ENCODE peak calls at places on chromosomes 16 and 17, in ten cellular contexts. E is AG04449; X is heart right ventricle; D is PC-9; W is epithelial cell of esophagus; N is A549; A is small intestine; M is ovary; R is CD8-positive, alpha-beta memory T cell; Y is right lobe of liver. B is an unnamed sample.
A peak's percentile ranks its signal among the peaks of the same experiment; 100 is the strongest.

GRCh38 chr17:65366102-65366844 is 195.2 kb downstream of the AXIN2 start:
- DNase-seq in R (no peak), Y (no peak), W (no peak), X (no peak), N (no peak), D (no peak), E (no peak), A (no peak), M (no peak), B (no peak)

GRCh38 chr17:6681176-6681575 is 29.6 kb downstream of the C17orf100 start:
- DNase-seq in M (no peak), W (peak; percentile 18), R (no peak), E (no peak), N (no peak), A (no peak), D (no peak), Y (no peak), X (no peak), B (no peak)

GRCh38 chr17:12730931-12731521 is 58.3 kb upstream of the ARHGAP44 start:
- DNase-seq in X (peak; percentile 79), Y (no peak), M (no peak), W (peak; percentile 17), E (peak; percentile 46), R (no peak), N (peak; percentile 9), D (peak; percentile 8), A (peak; percentile 98), B (no peak)

GRCh38 chr17:58587713-58588117 is 73.3 kb upstream of the MTMR4 start:
- DNase-seq in Y (peak; percentile 64), X (peak; percentile 39), A (peak; percentile 55), M (peak; percentile 31), R (peak; percentile 70), E (no peak), D (peak; percentile 41), W (peak; percentile 64), N (peak; percentile 81), B (no peak)

GRCh38 chr16:4318171-4318910 is 2.5 kb downstream of the GLIS2 start:
- DNase-seq in A (no peak), D (no peak), W (no peak), X (no peak), Y (no peak), M (peak; percentile 51), E (no peak), N (no peak), R (no peak), B (no peak)

GRCh38 chr17:64357191-64357981 is 33.3 kb downstream of the PECAM1 start:
- DNase-seq in Y (no peak), A (no peak), W (peak; percentile 35), M (no peak), E (peak; percentile 85), X (peak; percentile 58), N (no peak), R (no peak), D (no peak), B (peak; percentile 97)

GRCh38 chr17:56020369-56020768 is 132.9 kb upstream of the ANKFN1 start:
- DNase-seq in A (no peak), D (no peak), M (no peak), Y (no peak), R (no peak), X (no peak), E (no peak), W (no peak), N (no peak), B (no peak)

GRCh38 chr17:30549864-30550511 is 72.8 kb downstream of the GOSR1 start:
- DNase-seq in R (no peak), M (no peak), Y (no peak), W (peak; percentile 8), X (no peak), D (no peak), N (no peak), A (no peak), E (no peak), B (no peak)

GRCh38 chr16:77434365-77435239 is at the start of gene ADAMTS18:
- DNase-seq in Y (no peak), W (no peak), E (no peak), A (no peak), N (no peak), D (no peak), M (no peak), R (no peak), X (no peak), B (no peak)

GRCh38 chr17:57470906-57471305 is 214.6 kb downstream of the MSI2 start:
- DNase-seq in E (no peak), A (no peak), N (no peak), W (no peak), D (no peak), X (no peak), R (no peak), M (no peak), Y (no peak), B (no peak)

GRCh38 chr17:28701987-28702751 is 9.5 kb downstream of the PROCA1 start:
- DNase-seq in A (no peak), Y (peak; percentile 60), R (no peak), E (no peak), N (no peak), M (no peak), X (no peak), D (no peak), W (no peak), B (no peak)

GRCh38 chr17:1147664-1148063 is 32.1 kb downstream of the ABR start:
- DNase-seq in Y (no peak), N (peak; percentile 87), R (no peak), A (peak; percentile 92), M (no peak), E (no peak), D (peak; percentile 80), X (no peak), W (peak; percentile 79), B (no peak)

GRCh38 chr16:13397126-13397525 is 495.7 kb downstream of the SHISA9 start:
- DNase-seq in R (no peak), E (no peak), D (no peak), A (no peak), W (no peak), X (no peak), M (no peak), Y (no peak), N (no peak), B (no peak)

DNA sequence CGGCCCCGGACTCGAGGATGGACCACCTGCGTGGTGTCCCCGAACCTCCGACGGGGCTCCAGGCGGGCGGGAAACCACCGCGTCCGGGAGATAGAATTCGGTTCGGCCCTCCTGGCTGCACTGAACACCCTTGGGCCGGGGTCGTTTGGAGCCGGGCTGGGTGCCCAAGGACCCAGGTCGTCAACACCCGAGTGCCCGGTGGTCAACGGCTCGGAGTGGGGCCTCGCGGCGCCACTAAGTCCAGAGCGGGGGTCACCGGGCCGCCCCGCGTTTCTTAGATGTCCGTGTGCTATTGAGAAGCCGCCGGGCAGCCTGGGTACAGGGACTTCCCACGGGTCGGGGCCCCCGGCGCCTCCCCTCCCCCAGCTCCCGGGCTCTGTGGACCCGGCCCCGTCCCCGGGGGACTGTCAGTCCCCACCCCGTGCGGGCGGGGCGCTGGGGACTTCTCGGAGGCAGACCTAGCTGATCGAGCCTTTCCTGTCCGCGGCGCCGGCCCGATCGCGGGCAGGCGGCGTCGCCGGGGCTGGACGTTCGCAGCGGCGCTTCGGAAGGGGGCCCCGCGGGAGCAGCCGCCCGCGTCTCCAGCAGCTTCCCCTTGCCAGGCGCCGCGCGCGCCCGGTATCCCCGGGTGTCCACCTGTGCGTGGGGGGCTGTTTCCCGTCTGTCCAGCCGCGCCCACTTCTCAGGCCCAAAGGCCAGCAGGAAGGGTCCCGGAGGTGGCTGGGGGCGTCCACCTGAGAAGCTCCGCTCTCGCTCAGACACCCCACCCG is 655 bp upstream of the NPTX1 start:
- DNase-seq in N (no peak), A (no peak), D (peak; percentile 33), E (no peak), R (no peak), X (no peak), M (no peak), Y (no peak), W (no peak), B (no peak)
- H3K4me3 ChIP-seq in N (peak overlapping the region; percentile 54), A (peak overlapping the region; percentile 41), D (no peak overlapping the region), E (no peak overlapping the region), R (no peak overlapping the region), X (peak overlapping the region; percentile 27), M (peak overlapping the region; percentile 26), Y (no peak overlapping the region), W (no peak overlapping the region), B (no peak overlapping the region)

DNA sequence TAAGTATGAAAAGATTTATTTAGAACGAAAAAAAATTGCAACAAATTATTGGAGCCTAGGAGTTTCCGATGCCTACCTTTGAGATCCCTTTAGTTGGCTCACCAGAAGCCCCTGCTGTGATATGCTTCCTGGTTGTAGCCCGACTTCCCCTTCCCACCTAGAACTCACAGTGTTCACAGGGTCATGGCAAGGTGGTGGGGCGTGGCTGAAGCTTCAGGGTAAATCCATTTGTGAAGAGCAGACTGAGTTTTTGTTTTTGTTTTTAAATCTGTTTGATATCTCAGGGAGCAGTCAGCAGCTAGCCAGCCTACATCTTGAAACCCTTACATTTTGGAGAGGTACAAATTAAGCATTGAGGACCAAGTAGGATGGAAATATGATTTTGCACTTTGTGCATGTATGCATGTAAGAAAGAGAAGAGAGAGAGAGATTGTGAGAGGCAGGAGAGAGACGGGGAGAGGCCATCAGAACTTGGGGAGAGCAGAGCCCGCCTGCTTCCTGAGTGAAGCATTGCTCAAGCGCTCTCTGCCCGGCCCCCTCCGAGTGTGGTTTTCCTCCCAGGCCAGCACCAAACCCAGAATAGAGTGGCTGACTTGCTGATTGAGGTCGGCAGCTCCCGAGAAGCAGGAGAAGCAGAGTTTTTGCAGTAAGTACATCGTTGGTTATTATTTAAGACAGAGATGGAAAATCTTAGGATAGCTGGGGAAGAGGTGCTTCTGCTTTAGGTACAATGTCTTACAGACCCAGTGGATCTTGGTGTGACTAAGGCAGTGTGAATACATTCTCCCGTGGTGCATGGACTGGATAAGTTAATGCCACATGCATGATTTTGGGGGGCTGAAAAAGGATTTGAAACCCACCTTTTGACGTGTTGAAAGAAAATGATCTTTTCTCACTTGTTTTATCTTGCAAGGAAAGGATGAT is 64.2 kb downstream of the SPECC1 start:
- DNase-seq in Y (no peak), D (no peak), W (no peak), N (no peak), X (peak; percentile 64), R (no peak), E (no peak), M (peak; percentile 59), A (no peak), B (no peak)
- H3K4me3 ChIP-seq in Y (peak overlapping the region; percentile 18), D (no peak overlapping the region), W (no peak overlapping the region), N (no peak overlapping the region), X (peak overlapping the region; percentile 14), R (peak overlapping the region; percentile 35), E (no peak overlapping the region), M (no peak overlapping the region), A (no peak overlapping the region), B (peak overlapping the region; percentile 25)

DNA sequence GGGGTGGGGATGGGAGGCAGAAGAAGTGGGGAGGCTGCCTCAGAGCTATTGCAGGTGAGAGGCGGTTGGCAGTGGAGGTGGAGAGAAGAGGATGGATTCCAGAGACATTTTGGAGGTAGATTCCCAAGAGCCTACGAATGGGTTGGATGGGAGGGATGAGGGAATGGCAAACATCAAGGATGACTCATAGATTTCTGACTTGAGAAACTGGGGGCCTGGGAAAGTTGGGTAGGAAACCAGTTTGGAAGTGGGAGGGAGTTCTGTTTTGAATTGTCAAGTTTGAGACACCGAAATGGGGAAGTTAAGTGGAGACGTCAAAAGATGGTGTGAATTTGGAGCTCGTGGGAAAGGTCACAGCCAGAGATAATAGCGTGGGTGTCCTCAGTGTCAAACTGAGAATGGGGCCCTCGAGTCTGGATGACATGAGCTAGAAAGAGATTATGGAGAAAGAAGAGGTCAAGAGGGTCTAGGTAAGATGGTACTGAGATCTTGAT is 6.2 kb upstream of the CYLD start:
- DNase-seq in A (no peak), R (no peak), X (no peak), M (no peak), Y (no peak), E (no peak), W (no peak), D (no peak), N (no peak), B (no peak)
- H3K4me3 ChIP-seq in A (no peak overlapping the region), R (no peak overlapping the region), X (no peak overlapping the region), M (no peak overlapping the region), Y (no peak overlapping the region), E (no peak overlapping the region), W (no peak overlapping the region), D (no peak overlapping the region), N (no peak overlapping the region), B (no peak overlapping the region)

GRCh38 chr16:57640612-57641011 is 12.2 kb downstream of the ADGRG1 start:
- DNase-seq in X (no peak), W (no peak), M (no peak), A (no peak), R (no peak), E (no peak), D (no peak), Y (no peak), N (no peak), B (no peak)
- H3K4me3 ChIP-seq in X (no peak overlapping the region), W (no peak overlapping the region), M (no peak overlapping the region), A (no peak overlapping the region), R (no peak overlapping the region), E (no peak overlapping the region), D (no peak overlapping the region), Y (no peak overlapping the region), N (no peak overlapping the region), B (no peak overlapping the region)

B was measured in skeletal muscle cell.